ENCODE peak calls at places on chromosomes 12 and 14, in ten cellular contexts. P is NCI-H1105; D is HTR-8/SVneo; T is stimulated activated CD4-positive, alpha-beta T cell treated with anti-CD3 and anti-CD28 coated beads, TNF-alpha, amount 100 ng/mL, for 1 hour; A is substantia nigra; Q is NCI-H1436; X is HAP-1; J is OCI-M1; E is keratinocyte; Y is SIG-M5. W is an unnamed sample.

GRCh38 chr12:89461190-89461589 is 63.4 kb downstream of the GALNT4 start:
- DNase-seq in P (no peak), D (no peak), T (no peak), A (no peak), Q (no peak), X (no peak), J (no peak), E (no peak), Y (no peak), W (no peak)

GRCh38 chr14:35766700-35767082 is 42.4 kb downstream of the RALGAPA1 start:
- DNase-seq in P (no peak), D (no peak), T (no peak), A (no peak), Q (no peak), X (no peak), J (no peak), E (no peak), Y (no peak), W (no peak)

GRCh38 chr12:108468149-108468968 is 46.7 kb upstream of the FICD start:
- DNase-seq in P (no peak), D (peak; percentile 51), T (no peak), A (no peak), Q (no peak), X (peak; percentile 46), J (peak; percentile 59), E (no peak), Y (no peak), W (no peak)

GRCh38 chr14:93712079-93712837 is 76.0 kb downstream of the PRIMA1 start:
- DNase-seq in P (no peak), D (no peak), T (no peak), A (no peak), Q (no peak), X (peak; percentile 4), J (no peak), E (no peak), Y (no peak), W (no peak)

GRCh38 chr12:100717733-100718067 is 76.9 kb upstream of the ANO4 start:
- DNase-seq in P (no peak), D (no peak), T (no peak), A (no peak), Q (no peak), X (peak; percentile 40), J (no peak), E (no peak), Y (no peak), W (no peak)

GRCh38 chr14:58078068-58078467 is 73.9 kb downstream of the ARMH4 start:
- DNase-seq in P (no peak), D (peak; percentile 78), T (no peak), A (no peak), Q (no peak), X (peak; percentile 44), J (no peak), E (peak; percentile 42), Y (no peak), W (no peak)

GRCh38 chr14:71529855-71530254 is 402.4 kb upstream of the RGS6 start:
- DNase-seq in P (no peak), D (no peak), T (no peak), A (no peak), Q (peak; percentile 72), X (no peak), J (no peak), E (no peak), Y (no peak), W (no peak)

GRCh38 chr14:100442473-100443260 is 119.5 kb downstream of the SLC25A47 start:
- DNase-seq in P (no peak), D (no peak), T (no peak), A (no peak), Q (no peak), X (no peak), J (no peak), E (no peak), Y (no peak), W (no peak)

GRCh38 chr14:80445605-80446004 is 234.3 kb upstream of the DIO2 start:
- DNase-seq in P (no peak), D (no peak), T (no peak), A (no peak), Q (no peak), X (no peak), J (no peak), E (no peak), Y (no peak), W (no peak)

GRCh38 chr14:68730811-68731425 is 61.9 kb downstream of the ZFP36L1 start:
- DNase-seq in P (no peak), D (no peak), T (no peak), A (no peak), Q (no peak), X (no peak), J (no peak), E (no peak), Y (no peak), W (peak; percentile 23)

GRCh38 chr12:67056329-67056728 is 212.8 kb upstream of the CAND1 start:
- DNase-seq in P (no peak), D (no peak), T (no peak), A (no peak), Q (no peak), X (no peak), J (no peak), E (no peak), Y (no peak), W (no peak)

GRCh38 chr12:130954544-130954831 is 781 bp downstream of the ADGRD1 start:
- DNase-seq in P (no peak), D (no peak), T (no peak), A (no peak), Q (no peak), X (no peak), J (no peak), E (no peak), Y (no peak), W (no peak)

GRCh38 chr12:105214141-105214540 is 21.8 kb downstream of the APPL2 start:
- DNase-seq in P (no peak), D (no peak), T (no peak), A (no peak), Q (no peak), X (no peak), J (no peak), E (no peak), Y (no peak), W (no peak)

GRCh38 chr12:14841761-14842160 is 1.6 kb downstream of the ART4 start:
- DNase-seq in P (no peak), D (peak; percentile 20), T (no peak), A (no peak), Q (no peak), X (no peak), J (no peak), E (no peak), Y (no peak), W (no peak)

GRCh38 chr14:33834956-33835655 is 115.8 kb downstream of the EGLN3 start:
- DNase-seq in P (no peak), D (no peak), T (no peak), A (no peak), Q (no peak), X (no peak), J (no peak), E (no peak), Y (no peak), W (no peak)

GRCh38 chr12:34404377-34405285 is 382.3 kb downstream of the ALG10 start:
- DNase-seq in P (no peak), D (no peak), T (no peak), A (no peak), Q (no peak), X (peak; percentile 1), J (no peak), E (no peak), Y (no peak), W (no peak)

GRCh38 chr12:96445743-96446655 is 43.4 kb upstream of the CFAP54 start:
- DNase-seq in P (no peak), D (peak; percentile 72), T (no peak), A (no peak), Q (no peak), X (no peak), J (peak; percentile 84), E (peak; percentile 73), Y (no peak), W (no peak)

GRCh38 chr12:116465892-116466291 is 93.3 kb upstream of the MAP1LC3B2 start:
- DNase-seq in P (no peak), D (no peak), T (no peak), A (no peak), Q (no peak), X (no peak), J (no peak), E (no peak), Y (no peak), W (no peak)

GRCh38 chr14:65243766-65244442 is 141.6 kb upstream of the MAX start:
- DNase-seq in P (no peak), D (no peak), T (no peak), A (no peak), Q (no peak), X (no peak), J (peak; percentile 35), E (no peak), Y (no peak), W (no peak)

GRCh38 chr12:126084480-126084879 is 1019.2 kb downstream of the AACS start:
- DNase-seq in P (no peak), D (no peak), T (no peak), A (no peak), Q (no peak), X (no peak), J (no peak), E (no peak), Y (no peak), W (no peak)

GRCh38 chr12:132430838-132431826 is 58.8 kb upstream of the FBRSL1 start:
- DNase-seq in P (no peak), D (no peak), T (no peak), A (no peak), Q (peak; percentile 58), X (no peak), J (no peak), E (no peak), Y (no peak), W (no peak)

GRCh38 chr12:105292705-105293104 is 37.8 kb upstream of the C12orf75 start:
- DNase-seq in P (no peak), D (no peak), T (no peak), A (no peak), Q (no peak), X (no peak), J (no peak), E (no peak), Y (no peak), W (no peak)